ENCODE peak calls at places on chromosome 17, in four cellular contexts. R is T47D; G is activated effector memory CD4-positive, alpha-beta T cell treated with anti-CD3 and anti-CD28 coated beads, Interleukin-2, amount 50 U/mL, for 16 hours; Z is stimulated activated effector memory CD8-positive, alpha-beta T cell treated with anti-CD3 and anti-CD28 coated beads, Interleukin-12 subunit alpha, Interleukin-12 subunit beta, amount 100 ng/mL, for 72 hours. M is an unnamed sample.

GRCh38 chr17:72171703-72172670 is 51.2 kb downstream of the SOX9 start:
- DNase-seq in R (no peak), G (no peak), Z (no peak), M (no peak)

GRCh38 chr17:78416791-78417530 is 38.5 kb downstream of the PGS1 start:
- DNase-seq in R (no peak), G (no peak), Z (no peak), M (no peak)

GRCh38 chr17:78224226-78225087 is 7.0 kb upstream of the TMEM235 start:
- DNase-seq in R (no peak), G (no peak), Z (no peak), M (no peak)

GRCh38 chr17:49556183-49556943 is 19.3 kb upstream of the NXPH3 start:
- DNase-seq in R (peak; percentile 89), G (peak; percentile 93), Z (peak; percentile 93), M (peak; percentile 88)

GRCh38 chr17:83148317-83149044 is 69.1 kb downstream of the METRNL start:
- DNase-seq in R (no peak), G (no peak), Z (no peak), M (no peak)

GRCh38 chr17:4256952-4257351 is 6.8 kb downstream of the ANKFY1 start:
- DNase-seq in R (no peak), G (no peak), Z (no peak), M (no peak)

GRCh38 chr17:80034977-80035686 is 540 bp downstream of the TBC1D16 start:
- DNase-seq in R (no peak), G (peak; percentile 72), Z (peak; percentile 25), M (no peak)

GRCh38 chr17:80899402-80900268 is 92.0 kb upstream of the CHMP6 start:
- DNase-seq in R (no peak), G (peak; percentile 92), Z (peak; percentile 68), M (peak; percentile 68)